ENCODE peak calls at places on chromosomes 6 and 20, in ten cellular contexts. U is HepG2, T is SK-N-SH, H is esophagus muscularis mucosa, G is GM12878, X is H1, O is sigmoid colon, C is suprapubic skin, K is K562, V is upper lobe of left lung. F is an unnamed sample.

GRCh38 chr20:18645851-18646250 is 58.0 kb downstream of the DTD1 start:
- DNase-seq in V (no peak), G (no peak), T (no peak), C (no peak), O (peak; percentile 19), U (no peak), X (no peak), H (no peak), K (no peak), F (no peak)

GRCh38 chr20:63545814-63546213 is 1.7 kb downstream of the SRMS start:
- DNase-seq in K (no peak), X (no peak), U (no peak), G (no peak), C (no peak), V (no peak), T (no peak), O (no peak), H (no peak), F (peak; percentile 38)

GRCh38 chr6:168892031-168892430 is 361.6 kb downstream of the THBS2 start:
- DNase-seq in K (no peak), T (no peak), V (no peak), C (no peak), U (no peak), O (no peak), H (no peak), X (no peak), G (no peak), F (no peak)

GRCh38 chr6:108497883-108498282 is 62.8 kb upstream of the FOXO3 start:
- DNase-seq in K (no peak), G (no peak), O (no peak), C (no peak), V (no peak), X (no peak), T (peak; percentile 44), U (peak; percentile 45), H (no peak), F (peak; percentile 12)

GRCh38 chr6:119445666-119446622 is 96.4 kb upstream of the MAN1A1 start:
- DNase-seq in T (no peak), V (no peak), H (no peak), G (no peak), X (no peak), U (no peak), O (no peak), K (no peak), C (no peak), F (no peak)

GRCh38 chr6:8322659-8323058 is 112.7 kb downstream of the SLC35B3 start:
- DNase-seq in X (no peak), O (no peak), H (no peak), K (no peak), V (no peak), C (no peak), T (no peak), U (no peak), G (no peak), F (no peak)

GRCh38 chr20:44234566-44235317 is 12.4 kb upstream of the GDAP1L1 start:
- DNase-seq in X (no peak), C (no peak), H (no peak), T (no peak), K (no peak), V (no peak), O (no peak), U (no peak), G (no peak), F (no peak)

GRCh38 chr6:44787254-44787844 is 399.8 kb downstream of the CDC5L start:
- DNase-seq in K (no peak), C (no peak), X (no peak), G (no peak), V (no peak), U (no peak), H (no peak), O (no peak), T (no peak), F (no peak)

GRCh38 chr20:25543068-25543467 is 42.3 kb downstream of the NINL start:
- DNase-seq in C (no peak), G (no peak), O (no peak), T (no peak), U (peak; percentile 33), X (no peak), K (no peak), H (no peak), V (no peak), F (no peak)

GRCh38 chr6:138972226-138972665 is 15.8 kb downstream of the REPS1 start:
- DNase-seq in V (no peak), T (peak; percentile 42), G (no peak), C (no peak), H (no peak), K (no peak), X (no peak), U (no peak), O (no peak), F (no peak)

GRCh38 chr6:138973481-138974140 is 14.4 kb downstream of the REPS1 start:
- DNase-seq in C (no peak), T (no peak), O (no peak), H (no peak), V (no peak), G (no peak), X (no peak), K (no peak), U (no peak), F (no peak)

GRCh38 chr6:138970159-138970558 is 17.9 kb downstream of the REPS1 start:
- DNase-seq in O (no peak), G (no peak), X (no peak), T (no peak), V (no peak), H (no peak), C (no peak), U (no peak), K (no peak), F (no peak)

GRCh38 chr6:138971601-138972000 is 16.5 kb downstream of the REPS1 start:
- DNase-seq in C (no peak), X (no peak), V (no peak), H (no peak), K (no peak), G (no peak), O (no peak), T (no peak), U (no peak), F (no peak)

GRCh38 chr6:138970856-138971425 is 17.1 kb downstream of the REPS1 start:
- DNase-seq in U (no peak), C (no peak), G (no peak), K (no peak), H (no peak), O (no peak), T (no peak), X (no peak), V (peak; percentile 40), F (no peak)
- H3K4me3 ChIP-seq in U (no peak overlapping the region), C (no peak overlapping the region), G (no peak overlapping the region), K (no peak overlapping the region), H (no peak overlapping the region), O (no peak overlapping the region), T (no peak overlapping the region), X (no peak overlapping the region), V (no peak overlapping the region), F (no peak overlapping the region)

DNA sequence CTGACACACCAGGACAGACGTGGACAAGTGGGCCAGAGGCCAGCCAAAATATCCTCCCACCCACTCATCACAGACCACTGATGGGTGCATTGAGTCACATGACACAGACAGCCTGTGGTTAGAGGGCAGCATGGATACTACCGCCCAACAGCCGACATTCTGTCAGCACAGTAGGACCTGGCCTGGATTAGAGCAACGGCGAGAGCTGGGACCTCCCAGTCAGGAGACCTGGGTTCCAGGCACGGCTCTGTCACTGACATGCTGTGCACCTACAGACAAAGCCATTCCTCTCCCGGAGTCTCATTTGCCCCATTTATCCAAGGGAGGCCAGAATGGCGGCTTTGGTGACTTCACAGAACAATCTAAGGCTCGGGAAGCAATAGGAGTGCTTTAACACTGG is 8.0 kb downstream of the ZNF335 start:
- DNase-seq in T (no peak), H (no peak), U (no peak), K (peak; percentile 6), X (no peak), O (peak; percentile 57), G (no peak), V (no peak), C (peak; percentile 78), F (no peak)
- TF ChIP-seq POLR2AphosphoS5 in T (no peak), H (no peak), U (no peak), K (no peak), X (no peak), O (no peak), G (no peak), V (no peak), C (no peak), F (no peak)

GRCh38 chr6:46380152-46380807 is 111.0 kb downstream of the RCAN2 start:
- DNase-seq in X (no peak), U (no peak), G (no peak), K (no peak), C (no peak), V (no peak), O (no peak), T (no peak), H (no peak), F (no peak)

GRCh38 chr6:46381057-46381456 is 110.2 kb downstream of the RCAN2 start:
- DNase-seq in U (peak; percentile 72), X (no peak), H (no peak), K (no peak), V (no peak), G (no peak), C (no peak), T (no peak), O (no peak), F (no peak)

GRCh38 chr6:46378161-46378881 is 112.9 kb downstream of the RCAN2 start:
- DNase-seq in V (no peak), O (no peak), T (no peak), K (no peak), X (no peak), G (no peak), H (no peak), U (no peak), C (no peak), F (no peak)

GRCh38 chr6:46377209-46377608 is 114.0 kb downstream of the RCAN2 start:
- DNase-seq in T (no peak), C (no peak), U (no peak), X (no peak), V (no peak), K (no peak), H (no peak), G (no peak), O (no peak), F (no peak)

GRCh38 chr6:46378882-46379405 is 112.3 kb downstream of the RCAN2 start:
- DNase-seq in X (no peak), O (no peak), H (no peak), T (no peak), V (no peak), C (no peak), K (no peak), U (peak; percentile 26), G (no peak), F (no peak)
- TF ChIP-seq EP300 in X (no peak), O (no peak), H (no peak), T (no peak), V (no peak), C (no peak), K (no peak), U (no peak), G (no peak), F (no peak)

DNA sequence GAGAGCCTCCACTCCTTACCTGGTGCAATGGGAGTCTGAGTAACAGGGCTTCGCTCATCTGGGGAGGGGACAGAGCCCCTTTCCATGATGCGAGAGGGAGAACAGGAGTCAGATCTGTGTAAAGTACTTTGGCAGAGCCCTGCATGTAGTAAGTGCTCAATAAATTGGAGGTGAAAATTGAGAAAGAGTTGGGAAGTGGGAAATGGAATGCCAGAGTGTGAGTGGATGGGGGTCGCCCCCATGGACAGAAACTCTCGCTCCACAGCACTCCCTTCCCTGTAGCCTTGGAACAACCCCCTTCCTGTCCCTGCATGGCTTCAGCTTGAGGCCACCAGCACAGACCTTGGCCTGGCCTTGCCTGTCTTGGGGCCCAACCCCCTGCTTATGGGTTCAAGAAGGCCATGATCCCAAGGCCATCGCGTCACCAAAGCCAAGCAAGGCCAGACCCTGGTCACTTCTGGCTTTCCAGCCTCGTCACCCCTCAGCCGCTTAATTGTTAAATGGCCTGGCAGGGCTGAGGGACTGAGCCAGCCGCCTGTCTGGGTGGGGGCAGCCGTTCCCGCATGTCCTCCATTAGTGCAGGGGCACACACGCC is 93.8 kb upstream of the PTPN1 start:
- DNase-seq in V (no peak), C (no peak), U (no peak), G (no peak), H (no peak), K (no peak), O (no peak), X (no peak), T (no peak), F (no peak)
- H3K4me3 ChIP-seq in V (no peak overlapping the region), C (no peak overlapping the region), U (peak overlapping the region; percentile 58), G (no peak overlapping the region), H (peak overlapping the region; percentile 28), K (no peak overlapping the region), O (no peak overlapping the region), X (no peak overlapping the region), T (no peak overlapping the region), F (no peak overlapping the region)